ENCODE peak calls at places on chromosomes 1 and 21, in four cellular contexts. Q, Z, F and Y are unnamed samples.

GRCh38 chr1:18109756-18110597 is 2.4 kb downstream of the IGSF21 start:
- DNase-seq in Q (no peak), Z (no peak), F (no peak), Y (peak)

GRCh38 chr1:164504699-164505098 is 54.3 kb upstream of the PBX1 start:
- DNase-seq in Q (no peak), Z (no peak), F (no peak), Y (no peak)

GRCh38 chr1:46653405-46653853 is 14.7 kb downstream of the ATPAF1 start:
- DNase-seq in Q (no peak), Z (no peak), F (no peak), Y (no peak)

GRCh38 chr1:95380909-95381308 is 146.9 kb downstream of the RWDD3 start:
- DNase-seq in Q (no peak), Z (no peak), F (no peak), Y (no peak)

GRCh38 chr1:5740865-5741860 is 251.1 kb downstream of the NPHP4 start:
- DNase-seq in Q (no peak), Z (no peak), F (no peak), Y (no peak)

GRCh38 chr1:101451888-101452287 is 215.1 kb downstream of the S1PR1 start:
- DNase-seq in Q (no peak), Z (no peak), F (no peak), Y (no peak)

GRCh38 chr1:201882665-201883132 is 6.0 kb upstream of the SHISA4 start:
- DNase-seq in Q (peak), Z (peak), F (no peak), Y (no peak)

GRCh38 chr1:244054247-244054923 is 3.3 kb downstream of the ZBTB18 start:
- DNase-seq in Q (no peak), Z (no peak), F (no peak), Y (no peak)

GRCh38 chr1:47725000-47725731 is 272.0 kb downstream of the TRABD2B start:
- DNase-seq in Q (no peak), Z (no peak), F (no peak), Y (peak)

GRCh38 chr1:174996474-174996873 is 3.3 kb upstream of the CACYBP start:
- DNase-seq in Q (peak), Z (no peak), F (no peak), Y (no peak)

GRCh38 chr1:243559575-243560172 is 290.4 kb downstream of the AKT3 start:
- DNase-seq in Q (no peak), Z (no peak), F (no peak), Y (no peak)

GRCh38 chr1:115373305-115373704 is 35.3 kb upstream of the NGF start:
- DNase-seq in Q (no peak), Z (no peak), F (no peak), Y (no peak)

GRCh38 chr1:164780863-164781262 is 221.9 kb downstream of the PBX1 start:
- DNase-seq in Q (no peak), Z (no peak), F (no peak), Y (no peak)

GRCh38 chr1:29285771-29286170 is 49.4 kb downstream of the PTPRU start:
- DNase-seq in Q (no peak), Z (no peak), F (no peak), Y (no peak)

GRCh38 chr1:235504122-235504493 is at the start of gene B3GALNT2:
- DNase-seq in Q (no peak), Z (no peak), F (no peak), Y (no peak)
- TF ChIP-seq SP1 in Q (no peak), Z (no peak), F (no peak), Y (no peak)

GRCh38 chr21:39834543-39834942 is 32.7 kb upstream of the PCP4 start:
- DNase-seq in Q (no peak), Z (no peak), F (no peak), Y (no peak)

GRCh38 chr21:39843483-39843882 is 23.8 kb upstream of the PCP4 start:
- DNase-seq in Q (no peak), Z (no peak), F (no peak), Y (no peak)

GRCh38 chr21:39842741-39843146 is 24.5 kb upstream of the PCP4 start:
- DNase-seq in Q (no peak), Z (no peak), F (no peak), Y (no peak)

GRCh38 chr21:39840373-39841097 is 26.7 kb upstream of the PCP4 start:
- DNase-seq in Q (no peak), Z (no peak), F (no peak), Y (no peak)

DNA sequence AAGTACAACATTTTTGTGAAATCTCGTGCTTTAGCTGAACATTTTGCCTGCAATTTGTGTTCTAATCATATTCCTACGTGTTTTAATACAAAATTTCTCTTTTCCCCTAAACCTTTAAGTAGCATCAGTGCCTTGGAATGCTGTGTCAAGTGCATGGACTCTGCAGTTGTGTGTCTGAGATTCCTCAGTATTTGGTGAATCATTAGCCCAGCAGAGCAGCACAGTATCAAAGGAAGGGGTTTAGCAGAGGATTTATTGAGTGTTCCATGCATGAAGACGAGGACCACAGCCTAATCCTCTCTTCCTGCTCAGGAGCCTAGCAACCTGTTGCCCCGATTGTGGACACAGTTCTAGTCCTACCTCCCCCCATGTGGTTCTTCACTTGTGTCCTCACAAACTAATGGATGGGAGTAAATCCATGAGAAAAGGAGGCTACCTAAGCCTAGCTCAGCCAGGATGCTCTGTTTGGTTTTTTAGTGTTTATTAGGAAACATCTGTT is 29.3 kb upstream of the PCP4 start:
- DNase-seq in Q (no peak), Z (no peak), F (no peak), Y (no peak)
- TF ChIP-seq ETV6 in Q (no peak), Z (no peak), F (no peak), Y (no peak)

DNA sequence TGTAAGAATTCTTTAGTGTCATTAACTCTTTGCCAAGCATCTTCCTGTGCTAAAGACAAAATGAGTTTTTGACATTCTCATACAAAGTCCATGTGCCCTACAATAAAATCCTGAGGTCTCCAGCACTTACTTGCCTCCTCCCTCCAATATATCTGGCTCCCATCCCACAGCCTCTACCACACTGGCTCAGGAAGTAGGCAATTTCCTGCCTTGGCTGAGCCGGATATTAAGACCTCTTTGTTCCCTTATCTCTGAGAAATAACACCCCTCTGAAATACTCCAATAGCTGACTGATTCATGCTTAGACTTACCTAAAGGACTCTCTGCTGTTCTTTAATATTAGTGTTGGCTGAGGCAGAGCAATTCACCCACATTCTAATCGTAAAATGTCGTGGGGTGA is 37.6 kb upstream of the GORAB start:
- DNase-seq in Q (no peak), Z (no peak), F (no peak), Y (no peak)
- TF ChIP-seq SP1 in Q (no peak), Z (no peak), F (no peak), Y (no peak)

DNA sequence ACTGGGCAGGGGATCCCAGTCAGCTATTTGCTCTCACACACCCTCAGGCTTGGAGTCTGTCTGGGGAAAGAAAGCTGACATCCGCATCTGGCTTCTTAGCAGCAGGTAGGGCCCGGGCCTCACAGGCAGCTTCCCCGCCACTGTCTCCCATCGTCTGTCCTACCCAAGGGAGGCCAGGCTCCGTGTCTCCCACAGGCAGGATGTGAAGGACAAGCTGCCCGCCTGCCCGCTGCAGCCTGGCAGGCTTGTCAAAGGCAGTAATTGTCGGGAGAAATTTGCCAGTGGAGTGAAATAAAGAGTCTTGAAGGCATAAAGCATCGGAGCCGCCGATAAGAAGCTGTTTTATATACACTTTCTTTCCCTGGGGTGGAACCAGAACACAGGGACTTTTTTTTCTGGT is 44.0 kb upstream of the DISP3 start:
- DNase-seq in Q (no peak), Z (no peak), F (no peak), Y (no peak)
- TF ChIP-seq ETV6 in Q (no peak), Z (no peak), F (no peak), Y (no peak)

GRCh38 chr1:4090556-4090955 is 190.5 kb upstream of the C1orf174 start:
- DNase-seq in Q (no peak), Z (no peak), F (no peak), Y (no peak)
- TF ChIP-seq SP1 in Q (no peak), Z (no peak), F (no peak), Y (no peak)

GRCh38 chr1:156746716-156747631 is 4.5 kb downstream of the HDGF start:
- DNase-seq in Q (peak), Z (no peak), F (peak), Y (peak)

GRCh38 chr1:156747737-156748669 is 3.5 kb downstream of the HDGF start:
- DNase-seq in Q (no peak), Z (no peak), F (no peak), Y (no peak)

GRCh38 chr1:156750191-156750931 is 1.1 kb downstream of the HDGF start:
- DNase-seq in Q (peak), Z (no peak), F (no peak), Y (no peak)

GRCh38 chr1:156749429-156750118 is 1.9 kb downstream of the HDGF start:
- DNase-seq in Q (peak), Z (no peak), F (peak), Y (no peak)

DNA sequence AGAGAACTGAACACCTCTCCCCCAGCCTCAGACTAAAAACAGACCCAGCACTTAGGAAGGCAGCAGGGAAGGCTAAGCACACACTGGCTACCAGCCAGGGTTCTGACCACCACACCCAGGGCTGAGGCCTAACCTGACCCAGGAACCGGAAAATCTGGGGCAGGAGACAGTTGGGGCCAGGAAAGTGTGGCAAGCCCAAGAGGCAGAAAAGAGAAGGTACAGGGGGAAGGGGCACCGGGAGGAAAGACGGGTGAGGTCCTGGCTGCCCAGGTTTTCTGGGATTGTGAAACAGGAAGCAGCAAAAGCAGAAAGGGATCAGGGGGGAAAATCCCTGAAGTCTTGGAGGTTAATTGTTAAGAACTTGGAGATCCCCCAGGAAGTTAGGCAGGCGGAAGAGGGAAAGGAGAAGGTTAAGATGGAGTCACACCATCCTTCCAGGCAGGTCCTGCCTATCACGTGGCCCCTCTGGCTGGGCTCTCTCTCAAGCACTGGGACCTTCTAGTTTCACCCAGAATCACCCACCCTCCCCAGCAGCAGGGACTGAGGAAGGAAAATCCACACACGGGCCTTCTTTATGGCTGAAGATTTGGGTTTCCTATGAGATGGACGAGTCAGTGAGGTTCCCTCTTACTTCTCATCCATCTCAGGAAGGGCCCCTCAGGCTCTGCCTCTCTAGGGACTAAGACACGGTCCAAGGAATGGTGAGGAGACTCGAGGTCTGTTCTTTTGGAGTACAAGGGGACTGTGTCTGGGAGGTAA is 2.6 kb downstream of the HDGF start:
- DNase-seq in Q (no peak), Z (no peak), F (peak), Y (no peak)
- TF ChIP-seq ETV6 in Q (no peak), Z (no peak), F (no peak), Y (no peak)

GRCh38 chr1:36099681-36100341 is 11.1 kb downstream of the ADPRS start:
- DNase-seq in Q (peak), Z (no peak), F (peak), Y (peak)
- TF ChIP-seq SP1 in Q (peak), Z (no peak), F (no peak), Y (no peak)

GRCh38 chr1:11281518-11282331 is 8.7 kb downstream of the UBIAD1 start:
- DNase-seq in Q (no peak), Z (no peak), F (no peak), Y (no peak)
- TF ChIP-seq ETV6 in Q (no peak), Z (no peak), F (no peak), Y (no peak)